ENCODE peak calls at places on chromosome 7, in six cellular contexts. J, U, I, X, S and T are unnamed samples.

GRCh38 chr7:123594813-123595241 is 6.8 kb upstream of the ASB15 start:
- DNase-seq in J (no peak), I (no peak), S (peak), X (peak), U (no peak), T (no peak)

GRCh38 chr7:87797395-87797794 is 78.8 kb downstream of the SLC25A40 start:
- DNase-seq in U (no peak), I (no peak), J (no peak), S (no peak), X (no peak), T (peak)

GRCh38 chr7:151720297-151720696 is 156.6 kb downstream of the PRKAG2 start:
- DNase-seq in X (no peak), J (no peak), U (no peak), I (no peak), S (no peak), T (no peak)

GRCh38 chr7:115678049-115678982 is 352.2 kb downstream of the TFEC start:
- DNase-seq in J (peak), S (peak), X (peak), U (peak), I (no peak), T (no peak)

GRCh38 chr7:74656421-74656910 is 1.1 kb upstream of the GTF2I start:
- DNase-seq in J (peak), I (peak), S (peak), U (no peak), X (peak), T (no peak)

GRCh38 chr7:92135490-92135889 is 1.2 kb upstream of the CYP51A1 start:
- DNase-seq in U (no peak), I (no peak), S (peak), X (peak), J (no peak), T (no peak)

GRCh38 chr7:157089100-157089510 is 49.6 kb upstream of the UBE3C start:
- DNase-seq in J (no peak), X (no peak), U (no peak), I (no peak), S (no peak), T (no peak)

GRCh38 chr7:42159150-42159549 is 77.9 kb downstream of the GLI3 start:
- DNase-seq in J (peak), I (no peak), X (no peak), S (no peak), U (peak), T (no peak)

GRCh38 chr7:65265959-65266519 is 107.6 kb upstream of the ZNF92 start:
- DNase-seq in S (no peak), U (no peak), X (no peak), I (no peak), J (no peak), T (no peak)

GRCh38 chr7:33792547-33793105 is 112.7 kb upstream of the BMPER start:
- DNase-seq in X (no peak), J (no peak), S (no peak), U (no peak), I (no peak), T (no peak)

GRCh38 chr7:112420236-112420945 is 29.9 kb upstream of the IFRD1 start:
- DNase-seq in S (peak), U (peak), I (no peak), J (peak), X (peak), T (no peak)

GRCh38 chr7:88344271-88344670 is 37.6 kb upstream of the STEAP4 start:
- DNase-seq in I (no peak), U (no peak), S (no peak), J (no peak), X (no peak), T (no peak)

GRCh38 chr7:11212080-11212711 is 238.5 kb downstream of the PHF14 start:
- DNase-seq in J (peak), U (peak), S (peak), I (no peak), X (peak), T (peak)

GRCh38 chr7:139682136-139683013 is 95.4 kb downstream of the HIPK2 start:
- DNase-seq in J (peak), U (peak), X (peak), S (peak), I (no peak), T (peak)

GRCh38 chr7:47671358-47671757 is 89.4 kb upstream of the TNS3 start:
- DNase-seq in I (no peak), S (no peak), J (no peak), X (no peak), U (no peak), T (no peak)

GRCh38 chr7:23213755-23214154 is 31.9 kb downstream of the NUP42 start:
- DNase-seq in U (no peak), S (no peak), I (no peak), J (no peak), X (no peak), T (no peak)

GRCh38 chr7:23404546-23405239 is 65.6 kb downstream of the IGF2BP3 start:
- DNase-seq in J (no peak), S (no peak), U (no peak), I (no peak), X (peak), T (no peak)

GRCh38 chr7:20323587-20323986 is 7.1 kb upstream of the ITGB8 start:
- DNase-seq in I (no peak), X (peak), S (peak), U (peak), J (peak), T (no peak)

GRCh38 chr7:28144266-28144665 is 36.3 kb downstream of the JAZF1 start:
- DNase-seq in I (no peak), S (no peak), U (no peak), X (no peak), J (no peak), T (no peak)
- TF ChIP-seq CTCF in I (peak), S (no peak), U (no peak), X (no peak), J (no peak), T (no peak)

GRCh38 chr7:107661081-107661864 is 645 bp downstream of the SLC26A4 start:
- DNase-seq in J (peak), S (peak), X (peak), U (peak), I (peak), T (no peak)
- H3K4me3 ChIP-seq in J (peak), S (peak), X (peak), U (peak), I (peak), T (peak)

GRCh38 chr7:25845341-25845923 is 306.6 kb upstream of the NFE2L3 start:
- DNase-seq in U (no peak), J (no peak), X (no peak), S (no peak), I (no peak), T (no peak)

GRCh38 chr7:25849361-25850184 is 302.4 kb upstream of the NFE2L3 start:
- DNase-seq in U (peak), S (peak), I (no peak), J (peak), X (peak), T (peak)

GRCh38 chr7:25847331-25848070 is 304.5 kb upstream of the NFE2L3 start:
- DNase-seq in X (peak), S (peak), U (peak), I (no peak), J (peak), T (peak)

GRCh38 chr7:25844109-25844915 is 307.7 kb upstream of the NFE2L3 start:
- DNase-seq in U (no peak), I (no peak), X (peak), J (peak), S (no peak), T (no peak)

GRCh38 chr7:25846722-25847121 is 305.3 kb upstream of the NFE2L3 start:
- DNase-seq in U (peak), I (peak), S (peak), J (peak), X (peak), T (no peak)
- TF ChIP-seq CTCF in U (no peak), I (no peak), S (no peak), J (no peak), X (no peak), T (no peak)

GRCh38 chr7:75909521-75910132 is 5.3 kb upstream of the POR start:
- DNase-seq in X (no peak), I (no peak), U (no peak), J (no peak), S (no peak), T (no peak)
- H3K4me3 ChIP-seq in X (no peak), I (no peak), U (no peak), J (no peak), S (no peak), T (no peak)

DNA sequence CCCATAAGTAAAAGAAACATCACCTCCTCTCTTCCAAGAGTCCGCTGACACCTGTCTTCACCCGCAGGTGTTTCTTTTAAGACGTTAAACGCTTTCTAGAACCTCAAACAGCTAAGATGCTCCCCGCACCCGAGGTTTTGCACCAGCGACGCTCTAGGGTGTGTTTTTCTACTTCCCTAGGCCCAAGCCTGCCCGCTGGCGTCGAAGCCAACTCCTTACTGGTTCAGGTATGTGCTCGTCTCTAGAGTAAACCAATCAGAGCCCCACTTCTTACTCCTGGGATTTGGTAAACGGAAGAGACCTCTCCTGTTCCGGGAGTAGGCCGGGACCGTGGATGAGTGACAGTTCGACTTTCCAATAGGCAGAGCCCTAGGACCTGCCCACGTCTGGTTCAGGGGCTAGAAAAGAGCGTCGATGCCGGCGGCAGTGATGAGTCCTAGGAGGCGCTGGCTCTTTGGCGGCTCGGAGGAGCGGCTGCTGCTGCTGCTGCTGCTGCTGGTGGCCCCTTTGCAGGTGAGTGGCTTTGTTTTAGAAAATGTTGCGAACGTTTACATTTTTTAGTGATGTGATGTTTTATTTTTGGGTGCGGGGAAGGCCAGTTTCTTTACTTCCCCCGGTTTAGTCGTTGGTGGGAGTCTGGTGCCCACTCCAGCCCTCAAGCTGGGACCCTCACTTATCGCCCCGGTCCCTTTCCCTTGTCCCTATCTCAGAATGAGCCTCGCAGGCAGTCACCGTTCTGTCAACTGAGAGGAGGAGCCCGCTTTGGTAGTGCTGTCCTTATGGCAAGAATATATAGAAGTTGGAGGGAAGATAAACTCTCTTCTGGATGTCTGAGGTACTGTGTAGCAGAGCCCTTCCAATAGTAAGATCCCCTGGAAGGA is at the start of gene BPGM:
- DNase-seq in S (peak), U (peak), X (peak), J (peak), I (peak), T (peak)
- TF ChIP-seq CTCF in S (no peak), U (no peak), X (no peak), J (peak), I (peak), T (peak)

GRCh38 chr7:101015626-101016025 is 4.3 kb upstream of the MUC17 start:
- DNase-seq in X (no peak), U (no peak), J (no peak), S (no peak), I (no peak), T (no peak)
- H3K4me3 ChIP-seq in X (no peak), U (no peak), J (no peak), S (no peak), I (no peak), T (no peak)